ENCODE peak calls at places on chromosomes 12 and 14, in seven cellular contexts. F, J, T, Q, U, R and N are unnamed samples.

GRCh38 chr14:103096387-103096786 is 1.9 kb downstream of the EXOC3L4 start:
- DNase-seq in R (no peak), F (no peak), U (no peak), T (no peak), Q (no peak), J (no peak), N (no peak)

GRCh38 chr14:103185051-103186027 is 62.1 kb downstream of the TNFAIP2 start:
- DNase-seq in R (peak), F (peak), Q (no peak), T (no peak), U (peak), J (no peak), N (no peak)

GRCh38 chr14:58066115-58066514 is 85.9 kb downstream of the ARMH4 start:
- DNase-seq in F (no peak), Q (no peak), J (no peak), U (no peak), T (no peak), R (no peak), N (no peak)

GRCh38 chr12:56267443-56268071 is 815 bp downstream of the COQ10A start:
- DNase-seq in F (no peak), T (no peak), U (no peak), R (peak), Q (peak), J (no peak), N (no peak)

GRCh38 chr14:103520269-103520656 is 2.4 kb downstream of the CKB start:
- DNase-seq in Q (peak), T (no peak), U (no peak), R (no peak), J (no peak), F (no peak), N (no peak)

GRCh38 chr12:45648070-45648469 is 81.4 kb upstream of the ARID2 start:
- DNase-seq in U (no peak), Q (peak), F (no peak), R (no peak), J (no peak), T (no peak), N (peak)

GRCh38 chr12:8941691-8942478 is 7.6 kb downstream of the M6PR start:
- DNase-seq in U (no peak), T (no peak), J (no peak), R (no peak), F (no peak), Q (no peak), N (no peak)

GRCh38 chr12:110367209-110367864 is 36.2 kb downstream of the ANAPC7 start:
- DNase-seq in R (peak), F (no peak), Q (no peak), U (no peak), J (no peak), T (no peak), N (no peak)

GRCh38 chr14:96660667-96661066 is 136.5 kb upstream of the VRK1 start:
- DNase-seq in F (no peak), R (peak), Q (no peak), J (no peak), U (no peak), T (no peak), N (no peak)

GRCh38 chr12:7042847-7043246 is 17.7 kb upstream of the C1S start:
- DNase-seq in J (no peak), Q (no peak), T (no peak), F (peak), U (peak), R (peak), N (no peak)

GRCh38 chr14:33660248-33660647 is 290.6 kb downstream of the EGLN3 start:
- DNase-seq in R (no peak), T (no peak), J (no peak), Q (no peak), U (no peak), F (no peak), N (no peak)

GRCh38 chr12:2551097-2551496 is 243.7 kb upstream of the FKBP4 start:
- DNase-seq in Q (no peak), J (no peak), U (no peak), T (no peak), R (no peak), F (no peak), N (no peak)

GRCh38 chr12:52212701-52213540 is 20.1 kb upstream of the KRT7 start:
- DNase-seq in Q (no peak), F (no peak), R (no peak), J (no peak), T (no peak), U (no peak), N (no peak)

GRCh38 chr12:88006351-88006750 is 22.9 kb downstream of the C12orf50 start:
- DNase-seq in U (no peak), R (no peak), F (no peak), J (no peak), Q (no peak), T (no peak), N (no peak)

GRCh38 chr12:47730341-47730744 is 5.1 kb upstream of the ENDOU start:
- DNase-seq in R (no peak), F (no peak), U (peak), T (no peak), J (no peak), Q (no peak), N (peak)

GRCh38 chr14:36221097-36221496 is 44.6 kb upstream of the PTCSC3 start:
- DNase-seq in F (no peak), J (no peak), T (no peak), Q (no peak), R (peak), U (no peak), N (no peak)

GRCh38 chr14:76271371-76271770 is 104.6 kb upstream of the ESRRB start:
- DNase-seq in R (no peak), J (no peak), U (no peak), F (no peak), T (no peak), Q (no peak), N (no peak)

GRCh38 chr14:50736932-50737419 is 68.9 kb upstream of the SAV1 start:
- DNase-seq in T (no peak), Q (no peak), U (no peak), J (no peak), R (no peak), F (no peak), N (no peak)

GRCh38 chr12:105931104-105931503 is 207.7 kb downstream of the NUAK1 start:
- DNase-seq in J (no peak), Q (no peak), R (no peak), U (no peak), T (no peak), F (no peak), N (no peak)

GRCh38 chr12:41936333-41936732 is 208.3 kb downstream of the GXYLT1 start:
- DNase-seq in U (no peak), J (no peak), R (no peak), T (no peak), Q (no peak), F (no peak), N (no peak)

GRCh38 chr12:41932028-41932427 is 212.6 kb downstream of the GXYLT1 start:
- DNase-seq in F (no peak), J (no peak), R (no peak), T (no peak), Q (no peak), U (no peak), N (no peak)

DNA sequence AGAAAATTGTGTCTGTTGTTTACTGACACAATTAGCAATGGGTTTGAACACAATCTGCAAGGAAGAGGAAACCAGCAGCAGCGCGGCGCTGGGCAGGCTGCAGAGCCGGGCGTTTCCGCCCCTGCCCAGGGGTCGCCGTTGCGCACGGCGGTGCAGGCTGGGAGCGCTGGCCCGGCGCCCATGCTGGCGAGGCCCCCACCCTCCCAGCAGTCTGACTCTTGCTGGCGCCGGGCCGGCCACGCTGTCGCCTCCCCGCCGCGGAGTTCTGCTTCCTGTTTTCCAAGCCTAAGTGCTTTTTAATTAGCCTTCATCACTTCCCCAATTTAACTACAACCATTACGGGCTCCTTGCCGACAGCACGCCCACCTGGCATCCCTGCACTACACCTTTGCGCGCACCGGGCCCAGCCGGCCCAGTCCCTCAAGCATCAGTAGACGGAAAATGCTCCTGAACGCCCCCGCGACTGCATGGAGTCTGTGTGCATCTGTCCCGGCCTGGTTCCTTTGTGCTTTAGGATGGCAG is 212.1 kb downstream of the GXYLT1 start:
- DNase-seq in T (peak), J (peak), F (no peak), U (peak), Q (peak), R (peak), N (peak)
- H3K27ac ChIP-seq in T (peak), J (no peak), F (no peak), U (no peak), Q (peak), R (no peak), N (peak)

GRCh38 chr14:94570440-94570839 is 9.2 kb downstream of the SERPINA4 start:
- DNase-seq in R (no peak), U (no peak), T (no peak), Q (no peak), J (no peak), F (no peak), N (no peak)
- H3K27ac ChIP-seq in R (no peak), U (no peak), T (no peak), Q (peak), J (no peak), F (no peak), N (no peak)

DNA sequence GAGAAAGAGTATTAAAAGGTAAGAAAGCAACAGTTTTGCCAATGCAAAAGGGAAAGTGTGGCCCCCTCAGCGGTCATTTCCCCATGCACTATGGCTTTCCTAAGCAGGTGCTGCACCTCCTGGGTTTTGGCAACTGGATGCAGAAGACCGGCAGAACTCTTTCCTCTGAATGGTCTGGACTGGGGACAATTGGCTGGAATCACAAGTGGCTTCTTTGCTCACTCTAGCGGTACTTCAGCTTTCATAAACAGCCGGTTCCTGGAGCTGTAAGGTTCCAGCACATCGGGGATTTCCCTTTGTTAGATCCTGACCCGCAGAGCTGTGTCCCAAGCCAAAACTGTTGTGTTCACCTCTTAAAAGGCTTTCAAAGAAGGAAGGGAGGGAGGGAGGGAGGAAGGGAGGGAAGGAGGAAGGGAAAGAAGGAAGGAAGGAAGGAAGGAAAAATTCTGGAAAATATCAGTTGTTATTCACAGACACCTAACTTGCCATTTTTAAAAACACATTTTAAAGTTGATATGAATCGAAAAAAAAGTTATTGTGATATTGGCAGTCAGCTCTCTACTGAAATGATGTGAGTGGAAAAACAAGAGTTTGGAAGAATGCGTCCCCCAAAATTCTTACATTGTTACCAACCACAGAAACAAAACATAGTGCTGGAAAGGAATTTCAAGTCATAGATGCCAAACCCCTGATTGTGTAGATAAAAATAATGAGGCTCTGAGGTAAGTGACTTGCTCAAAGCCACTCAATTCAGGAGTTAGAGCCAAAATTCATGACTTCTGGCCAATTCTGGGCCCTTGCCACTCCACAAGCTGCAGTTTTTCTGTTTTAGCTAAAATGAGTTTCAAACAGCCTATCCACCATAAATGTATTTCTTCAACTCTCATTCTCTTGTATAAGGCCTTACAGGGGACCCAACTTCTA is 220.6 kb upstream of the HMGA2 start:
- DNase-seq in J (peak), R (peak), T (no peak), F (peak), Q (no peak), U (peak), N (peak)
- H3K27ac ChIP-seq in J (no peak), R (no peak), T (no peak), F (peak), Q (peak), U (peak), N (peak)

DNA sequence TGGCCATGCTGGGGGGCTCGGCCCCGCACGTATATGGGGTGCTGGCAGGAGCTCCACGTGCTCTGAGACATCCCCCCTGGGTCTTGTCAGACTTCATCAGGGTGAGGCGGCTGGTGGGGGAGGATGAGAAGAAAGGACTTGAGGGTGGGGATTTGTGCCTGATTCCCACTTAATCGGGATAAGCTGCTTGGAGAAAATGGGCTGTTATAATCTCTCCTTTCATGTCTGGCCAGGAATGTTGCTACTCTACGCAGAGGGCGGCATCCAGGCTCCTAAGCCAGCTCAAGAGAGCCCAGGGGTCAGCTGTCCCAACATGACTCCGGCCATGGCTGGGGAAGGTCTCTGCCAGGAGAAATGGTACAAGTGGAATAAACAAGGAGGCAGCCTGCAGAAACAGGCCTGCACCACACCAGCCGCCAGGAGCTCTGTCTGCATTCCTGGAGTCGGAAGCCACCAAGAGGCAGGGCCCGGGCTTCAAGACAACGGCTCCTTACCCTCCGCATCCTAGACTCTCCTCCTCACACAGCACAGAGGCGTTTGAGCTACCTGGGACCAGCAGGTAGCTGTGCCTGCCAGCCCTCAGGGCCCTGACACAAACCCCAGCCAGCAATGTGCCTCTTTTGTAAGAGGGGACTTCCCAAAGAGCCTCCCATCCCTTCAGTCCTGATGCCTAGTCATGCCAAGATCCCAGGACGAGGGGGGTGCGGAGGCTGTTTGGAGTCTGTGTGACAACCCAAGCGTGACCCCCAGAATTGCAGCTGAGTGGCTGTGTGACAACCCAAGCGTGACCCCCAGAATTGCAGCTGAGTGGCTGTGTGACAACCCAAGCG is 195.8 kb upstream of the DIO3 start:
- DNase-seq in U (no peak), T (no peak), F (no peak), J (no peak), R (peak), Q (no peak), N (no peak)
- H3K27ac ChIP-seq in U (no peak), T (no peak), F (no peak), J (peak), R (no peak), Q (no peak), N (no peak)

DNA sequence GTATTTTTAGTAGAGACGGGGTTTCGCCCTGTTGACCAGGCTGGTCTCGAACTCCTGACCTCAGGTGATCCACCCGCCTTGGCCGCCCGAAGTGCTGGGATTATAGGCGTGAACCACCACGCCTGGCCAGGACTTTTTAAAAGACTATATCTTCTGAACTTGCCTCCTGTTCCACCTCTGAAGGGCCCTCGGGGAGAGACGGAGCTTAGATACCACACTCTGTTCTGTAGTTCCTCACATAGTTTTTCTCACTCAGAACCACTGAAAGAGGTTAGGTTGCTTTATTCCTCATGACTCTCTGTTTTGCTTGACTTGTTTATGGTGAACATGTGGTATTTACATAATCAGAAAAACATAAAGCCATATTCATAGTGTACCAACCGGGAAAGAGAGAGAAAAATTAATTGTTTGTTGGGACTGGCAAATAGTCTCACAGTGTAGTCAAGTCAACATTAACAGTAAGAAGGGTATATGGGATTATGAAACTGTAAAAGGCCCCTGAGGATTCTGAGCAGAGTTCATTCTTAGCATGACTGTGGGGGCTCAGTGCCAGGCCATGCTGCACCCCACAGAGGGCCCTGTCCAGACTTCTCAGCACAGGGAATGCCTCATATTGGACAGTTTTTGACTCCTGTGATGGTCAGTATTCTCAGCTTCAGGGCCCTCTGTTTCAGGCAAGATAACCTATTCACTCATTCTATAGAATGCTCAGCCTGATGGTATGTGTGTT is 342.3 kb downstream of the ZFP36L1 start:
- DNase-seq in J (no peak), F (no peak), Q (no peak), R (no peak), U (no peak), T (no peak), N (no peak)
- H3K27ac ChIP-seq in J (no peak), F (no peak), Q (peak), R (no peak), U (no peak), T (no peak), N (peak)

GRCh38 chr14:72766296-72766695 is 127.6 kb downstream of the DPF3 start:
- DNase-seq in Q (no peak), J (no peak), T (no peak), F (no peak), U (no peak), R (no peak), N (no peak)
- H3K27ac ChIP-seq in Q (no peak), J (no peak), T (no peak), F (no peak), U (no peak), R (no peak), N (no peak)

GRCh38 chr12:27501956-27502562 is 21.9 kb upstream of the PPFIBP1 start:
- DNase-seq in J (no peak), R (no peak), F (no peak), Q (no peak), U (no peak), T (no peak), N (no peak)
- H3K27ac ChIP-seq in J (no peak), R (no peak), F (no peak), Q (no peak), U (no peak), T (no peak), N (no peak)

DNA sequence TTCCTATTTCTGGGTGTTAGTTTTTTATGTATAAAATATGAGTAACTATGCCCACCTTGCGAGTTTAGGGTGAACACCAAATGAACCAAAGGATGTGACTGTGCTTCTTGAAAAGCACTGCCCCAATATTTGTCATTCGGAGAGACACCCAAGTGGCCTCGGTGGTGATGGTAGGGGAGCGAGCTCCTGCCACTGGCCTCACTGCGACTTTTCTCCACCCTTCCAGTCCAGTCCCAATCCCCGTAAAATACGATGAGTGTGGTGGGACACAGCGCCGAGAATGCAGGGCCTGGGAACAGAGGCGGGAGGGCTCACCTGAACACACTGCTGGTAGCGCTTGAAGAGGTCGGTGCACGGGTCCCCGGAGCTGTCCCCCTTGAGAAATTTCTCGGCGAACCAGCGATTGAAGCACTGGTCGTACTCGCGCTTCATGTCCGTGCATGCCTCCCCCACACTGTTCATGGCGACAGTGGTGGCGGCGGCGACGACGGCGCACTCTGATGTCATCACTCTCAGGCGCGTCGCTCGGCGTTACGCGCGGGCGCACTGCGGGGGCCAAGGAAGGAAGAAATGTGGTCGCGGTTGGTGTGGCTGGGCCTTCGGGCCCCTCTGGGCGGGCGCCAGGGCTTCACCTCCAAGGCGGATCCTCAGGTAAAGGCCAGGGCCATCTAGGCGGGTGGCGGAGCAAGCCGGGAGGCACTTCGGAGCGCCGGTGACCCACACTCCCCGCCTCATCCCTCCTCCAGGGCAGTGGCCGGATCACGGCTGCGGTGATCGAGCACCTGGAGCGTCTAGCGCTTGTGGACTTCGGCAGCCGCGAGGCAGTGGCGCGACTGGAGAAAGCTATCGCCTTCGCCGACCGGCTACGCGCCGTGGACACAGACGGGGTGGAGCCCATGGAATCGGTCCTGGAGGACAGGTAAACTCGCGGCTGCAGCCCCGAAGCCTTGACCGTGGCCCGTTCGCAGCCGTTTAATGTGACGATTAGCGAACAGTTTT is at the start of the genes GATC and TRIAP1:
- DNase-seq in Q (peak), R (peak), F (peak), U (peak), T (peak), J (peak), N (peak)
- H3K27ac ChIP-seq in Q (peak), R (peak), F (peak), U (peak), T (peak), J (peak), N (peak)